ENCODE peak calls at places on chromosomes 13 and 19, in six cellular contexts. One of them, this sample, is unnamed.

GRCh38 chr13:110885966-110886365 is 28.9 kb downstream of the ANKRD10 start:
- DNase-seq in esophagus squamous epithelium: no peak
- DNase-seq in K562: no peak
- DNase-seq in uterus: no peak
- DNase-seq in Caki2: no peak
- DNase-seq in ACHN: no peak
- DNase-seq in this sample: no peak

GRCh38 chr19:32971012-32971595 is 654 bp downstream of the CEP89 start:
- DNase-seq in ACHN: no peak
- DNase-seq in esophagus squamous epithelium: no peak
- DNase-seq in Caki2: no peak
- DNase-seq in K562: no peak
- DNase-seq in uterus: no peak
- DNase-seq in this sample: no peak

GRCh38 chr19:38878575-38879399 is 712 bp upstream of the RINL start:
- DNase-seq in uterus: no peak
- DNase-seq in Caki2: no peak
- DNase-seq in K562: no peak
- DNase-seq in esophagus squamous epithelium: no peak
- DNase-seq in ACHN: no peak
- DNase-seq in this sample: no peak

GRCh38 chr19:1063030-1063908 is 3.7 kb upstream of the ARHGAP45 start:
- DNase-seq in ACHN: no peak
- DNase-seq in uterus: no peak
- DNase-seq in esophagus squamous epithelium: no peak
- DNase-seq in Caki2: peak
- DNase-seq in K562: peak
- DNase-seq in this sample: no peak

GRCh38 chr19:34096020-34096915 is 76.0 kb upstream of the LSM14A start:
- DNase-seq in uterus: no peak
- DNase-seq in K562: peak
- DNase-seq in Caki2: peak
- DNase-seq in ACHN: peak
- DNase-seq in esophagus squamous epithelium: no peak
- DNase-seq in this sample: peak

GRCh38 chr13:89925107-89925506 is 1422.4 kb upstream of the MIR17HG start:
- DNase-seq in ACHN: peak
- DNase-seq in K562: no peak
- DNase-seq in esophagus squamous epithelium: no peak
- DNase-seq in uterus: no peak
- DNase-seq in Caki2: peak
- DNase-seq in this sample: no peak

GRCh38 chr19:56603829-56604228 is 8.7 kb downstream of the ZNF71 start:
- DNase-seq in uterus: no peak
- DNase-seq in ACHN: no peak
- DNase-seq in esophagus squamous epithelium: no peak
- DNase-seq in Caki2: no peak
- DNase-seq in K562: no peak
- DNase-seq in this sample: no peak

GRCh38 chr19:8575467-8575997 is 1.7 kb downstream of the MYO1F start:
- DNase-seq in Caki2: peak
- DNase-seq in uterus: no peak
- DNase-seq in esophagus squamous epithelium: no peak
- DNase-seq in ACHN: no peak
- DNase-seq in K562: peak
- DNase-seq in this sample: no peak

GRCh38 chr13:23506071-23506820 is 64.0 kb upstream of the TNFRSF19 start:
- DNase-seq in K562: no peak
- DNase-seq in ACHN: peak
- DNase-seq in Caki2: no peak
- DNase-seq in uterus: no peak
- DNase-seq in esophagus squamous epithelium: no peak
- DNase-seq in this sample: no peak

GRCh38 chr13:76516013-76516412 is 370.2 kb downstream of the KCTD12 start:
- DNase-seq in uterus: no peak
- DNase-seq in ACHN: no peak
- DNase-seq in esophagus squamous epithelium: no peak
- DNase-seq in K562: no peak
- DNase-seq in Caki2: no peak
- DNase-seq in this sample: no peak

GRCh38 chr19:13082192-13083007 is 20.3 kb downstream of the LYL1 start:
- DNase-seq in K562: peak
- DNase-seq in ACHN: no peak
- DNase-seq in Caki2: no peak
- DNase-seq in esophagus squamous epithelium: no peak
- DNase-seq in uterus: peak
- DNase-seq in this sample: peak

GRCh38 chr13:110099922-110100321 is 207.0 kb downstream of the COL4A1 start:
- DNase-seq in K562: no peak
- DNase-seq in Caki2: no peak
- DNase-seq in ACHN: no peak
- DNase-seq in esophagus squamous epithelium: no peak
- DNase-seq in uterus: no peak
- DNase-seq in this sample: no peak

GRCh38 chr19:29515233-29515619 is 10.6 kb upstream of the VSTM2B start:
- DNase-seq in esophagus squamous epithelium: no peak
- DNase-seq in K562: no peak
- DNase-seq in uterus: no peak
- DNase-seq in Caki2: no peak
- DNase-seq in ACHN: no peak
- DNase-seq in this sample: no peak

GRCh38 chr19:29819986-29820385 is 8.2 kb downstream of the CCNE1 start:
- DNase-seq in ACHN: no peak
- DNase-seq in Caki2: no peak
- DNase-seq in uterus: no peak
- DNase-seq in K562: no peak
- DNase-seq in esophagus squamous epithelium: no peak
- DNase-seq in this sample: no peak

GRCh38 chr13:114068723-114069322 is 63.6 kb downstream of the RASA3 start:
- DNase-seq in ACHN: no peak
- DNase-seq in Caki2: no peak
- DNase-seq in K562: no peak
- DNase-seq in esophagus squamous epithelium: no peak
- DNase-seq in uterus: peak
- DNase-seq in this sample: no peak

GRCh38 chr13:95335667-95336066 is 34.4 kb upstream of the ABCC4 start:
- DNase-seq in Caki2: no peak
- DNase-seq in uterus: no peak
- DNase-seq in ACHN: peak
- DNase-seq in esophagus squamous epithelium: no peak
- DNase-seq in K562: no peak
- DNase-seq in this sample: peak

GRCh38 chr13:40770609-40770933 is 419 bp downstream of the MRPS31 start:
- DNase-seq in ACHN: no peak
- DNase-seq in K562: no peak
- DNase-seq in esophagus squamous epithelium: no peak
- DNase-seq in uterus: no peak
- DNase-seq in Caki2: peak
- DNase-seq in this sample: no peak

GRCh38 chr19:1860133-1860775 is 3.1 kb downstream of the KLF16 start:
- DNase-seq in uterus: peak
- DNase-seq in K562: peak
- DNase-seq in Caki2: no peak
- DNase-seq in esophagus squamous epithelium: no peak
- DNase-seq in ACHN: peak
- DNase-seq in this sample: peak

GRCh38 chr19:27647423-27647822 is 1565.5 kb downstream of the UQCRFS1 start:
- DNase-seq in uterus: no peak
- DNase-seq in ACHN: no peak
- DNase-seq in Caki2: no peak
- DNase-seq in esophagus squamous epithelium: no peak
- DNase-seq in K562: no peak
- DNase-seq in this sample: no peak

GRCh38 chr13:91406619-91407018 is 8.2 kb downstream of the GPC5 start:
- DNase-seq in ACHN: peak
- DNase-seq in uterus: no peak
- DNase-seq in K562: peak
- DNase-seq in esophagus squamous epithelium: no peak
- DNase-seq in Caki2: peak
- DNase-seq in this sample: peak